ENCODE peak calls at places on chromosomes 6 and 20, in seven cellular contexts. R is GM04503; S is GM23338; D is H54; J is activated naive CD8-positive, alpha-beta T cell treated with anti-CD3 and anti-CD28 coated beads for 36 hours; Z is choroid plexus epithelial cell; X is type B pancreatic cell. W is an unnamed sample.

GRCh38 chr6:143176090-143177021 is 115.7 kb downstream of the AIG1 start:
- DNase-seq in D (no peak), Z (peak), J (no peak), X (no peak), R (peak), S (peak), W (peak)

GRCh38 chr6:152232494-152233151 is 404.5 kb downstream of the SYNE1 start:
- DNase-seq in Z (peak), D (no peak), R (no peak), X (no peak), J (peak), S (no peak), W (peak)

GRCh38 chr6:12150812-12151432 is 138.8 kb downstream of the HIVEP1 start:
- DNase-seq in J (peak), S (peak), R (no peak), Z (peak), D (no peak), X (no peak), W (peak)

GRCh38 chr20:63177134-63177784 is 38.7 kb downstream of the YTHDF1 start:
- DNase-seq in J (peak), Z (no peak), D (no peak), R (no peak), X (no peak), S (peak), W (peak)

GRCh38 chr6:18415671-18416340 is 28.7 kb downstream of the RNF144B start:
- DNase-seq in D (no peak), J (no peak), Z (peak), S (no peak), R (no peak), X (no peak), W (peak)

GRCh38 chr6:148495029-148495428 is 152.4 kb downstream of the SASH1 start:
- DNase-seq in R (no peak), Z (no peak), D (no peak), J (no peak), S (no peak), X (no peak), W (peak)

GRCh38 chr6:45903959-45904358 is 111.7 kb downstream of the CLIC5 start:
- DNase-seq in S (no peak), D (no peak), R (no peak), X (no peak), J (no peak), Z (no peak), W (no peak)

GRCh38 chr6:91704531-91704930 is 1117.7 kb upstream of the MAP3K7 start:
- DNase-seq in X (no peak), R (no peak), J (no peak), Z (peak), D (no peak), S (no peak), W (peak)

GRCh38 chr6:7261030-7261841 is 51.8 kb downstream of the SSR1 start:
- DNase-seq in S (peak), J (peak), X (peak), D (peak), Z (peak), R (peak), W (peak)

GRCh38 chr20:37484386-37484785 is 36.7 kb upstream of the NNAT start:
- DNase-seq in X (peak), S (no peak), Z (no peak), R (no peak), D (no peak), J (no peak), W (no peak)

GRCh38 chr6:45535933-45536332 is 158.2 kb upstream of the SUPT3H start:
- DNase-seq in D (no peak), X (no peak), Z (no peak), S (no peak), R (no peak), J (no peak), W (no peak)

GRCh38 chr6:130724089-130724488 is 103.1 kb upstream of the SMLR1 start:
- DNase-seq in R (no peak), Z (no peak), S (no peak), J (no peak), D (no peak), X (no peak), W (no peak)

GRCh38 chr6:107700016-107700335 is 124.1 kb downstream of the SCML4 start:
- DNase-seq in R (no peak), J (no peak), X (no peak), D (no peak), Z (no peak), S (no peak), W (peak)

GRCh38 chr6:144150673-144151009 is 324 bp downstream of the STX11 start:
- DNase-seq in D (no peak), J (peak), S (peak), Z (peak), X (no peak), R (no peak), W (peak)

GRCh38 chr20:953742-954141 is 37.6 kb upstream of the ANGPT4 start:
- DNase-seq in D (no peak), S (peak), J (no peak), R (no peak), Z (peak), X (no peak), W (peak)

GRCh38 chr20:32909896-32910571 is 51.3 kb downstream of the EFCAB8 start:
- DNase-seq in X (no peak), S (no peak), Z (no peak), D (no peak), J (no peak), R (no peak), W (no peak)

GRCh38 chr20:57507477-57507876 is 17.5 kb downstream of the CTCFL start:
- DNase-seq in J (no peak), S (no peak), Z (peak), D (no peak), R (no peak), X (no peak), W (peak)

GRCh38 chr6:29014729-29015608 is 9.9 kb upstream of the ZNF311 start:
- DNase-seq in S (peak), R (no peak), Z (peak), X (no peak), D (no peak), J (no peak), W (peak)

GRCh38 chr20:36836591-36837329 is 39.2 kb upstream of the TLDC2 start:
- DNase-seq in X (no peak), S (peak), Z (peak), D (no peak), R (no peak), J (peak), W (no peak)

GRCh38 chr6:113120577-113121285 is 736.4 kb upstream of the MARCKS start:
- DNase-seq in D (no peak), J (no peak), S (peak), X (no peak), R (peak), Z (peak), W (peak)

GRCh38 chr6:14316911-14317535 is 199.5 kb downstream of the CD83 start:
- DNase-seq in D (no peak), R (no peak), J (no peak), X (no peak), S (peak), Z (no peak), W (peak)

GRCh38 chr6:27161946-27162603 is 85.4 kb upstream of the PRSS16 start:
- DNase-seq in R (no peak), D (no peak), X (no peak), Z (peak), J (no peak), S (peak), W (peak)

GRCh38 chr20:5691918-5692618 is 58.1 kb upstream of the SHLD1 start:
- DNase-seq in J (no peak), D (no peak), S (no peak), Z (no peak), X (no peak), R (no peak), W (no peak)

GRCh38 chr6:37022135-37022863 is 16.8 kb downstream of the FGD2 start:
- DNase-seq in R (no peak), Z (no peak), X (no peak), S (no peak), J (no peak), D (no peak), W (no peak)

GRCh38 chr20:9235518-9235917 is 166.6 kb downstream of the PLCB4 start:
- DNase-seq in X (no peak), Z (peak), D (no peak), R (peak), J (no peak), S (no peak), W (peak)

GRCh38 chr6:143397229-143398222 is 53.0 kb downstream of the ADAT2 start:
- DNase-seq in X (no peak), D (peak), Z (peak), R (peak), S (peak), J (peak), W (peak)

W was measured in astrocyte of the hippocampus.